ENCODE peak calls at places on chromosomes 6 and 20, in five cellular contexts. Q is neural progenitor cell; A is myocyte; L is brain microvascular endothelial cell; C is stimulated activated CD4-positive, alpha-beta T cell treated with anti-CD3 and anti-CD28 coated beads, Interleukin-2, amount 100 ng/mL, for 48 hours. F is an unnamed sample.
A peak's percentile ranks its signal among the peaks of the same experiment; 100 is the strongest.

GRCh38 chr20:44785768-44786167 is 24.6 kb downstream of the RIMS4 start:
- DNase-seq in Q (peak; percentile 58), A (peak; percentile 15), L (no peak), C (no peak), F (no peak)

GRCh38 chr20:10739134-10739533 is 65.3 kb upstream of the JAG1 start:
- DNase-seq in Q (no peak), A (no peak), L (no peak), C (no peak), F (no peak)

GRCh38 chr20:46118481-46119020 is 437 bp downstream of the CD40 start:
- DNase-seq in Q (peak; percentile 75), A (no peak), L (no peak), C (no peak), F (no peak)

GRCh38 chr20:63212792-63213191 is 3.1 kb downstream of the YTHDF1 start:
- DNase-seq in Q (no peak), A (no peak), L (no peak), C (no peak), F (no peak)

GRCh38 chr6:149150999-149151398 is 166.5 kb upstream of the TAB2 start:
- DNase-seq in Q (no peak), A (peak; percentile 22), L (no peak), C (no peak), F (no peak)

GRCh38 chr20:432208-432607 is 24.1 kb downstream of the RBCK1 start:
- DNase-seq in Q (no peak), A (no peak), L (no peak), C (no peak), F (no peak)

GRCh38 chr20:2750343-2751251 is 49.8 kb downstream of the CPXM1 start:
- DNase-seq in Q (peak; percentile 44), A (no peak), L (peak; percentile 12), C (no peak), F (peak; percentile 50)

GRCh38 chr6:27157461-27158315 is 89.8 kb upstream of the PRSS16 start:
- DNase-seq in Q (peak; percentile 79), A (peak; percentile 56), L (peak; percentile 90), C (peak; percentile 75), F (peak; percentile 48)

GRCh38 chr6:40395066-40395697 is 192.0 kb downstream of the LRFN2 start:
- DNase-seq in Q (no peak), A (no peak), L (no peak), C (no peak), F (no peak)

GRCh38 chr20:37474386-37474785 is 46.7 kb upstream of the NNAT start:
- DNase-seq in Q (no peak), A (no peak), L (no peak), C (no peak), F (no peak)

GRCh38 chr6:5659467-5659866 is 347.3 kb downstream of the NRN1 start:
- DNase-seq in Q (no peak), A (no peak), L (no peak), C (no peak), F (no peak)

GRCh38 chr6:107320126-107320525 is 139.2 kb downstream of the PDSS2 start:
- DNase-seq in Q (no peak), A (no peak), L (no peak), C (no peak), F (no peak)

GRCh38 chr6:38273325-38273724 is 366.4 kb downstream of the BTBD9 start:
- DNase-seq in Q (peak; percentile 44), A (peak; percentile 80), L (no peak), C (no peak), F (peak; percentile 29)

GRCh38 chr20:36334281-36335075 is 28.3 kb downstream of the DLGAP4 start:
- DNase-seq in Q (no peak), A (no peak), L (no peak), C (no peak), F (no peak)

GRCh38 chr6:21808045-21808470 is 214.5 kb downstream of the SOX4 start:
- DNase-seq in Q (no peak), A (peak; percentile 66), L (peak; percentile 65), C (no peak), F (peak; percentile 55)

GRCh38 chr6:125790403-125791150 is at the start of gene NCOA7:
- DNase-seq in Q (peak; percentile 89), A (peak; percentile 84), L (peak; percentile 48), C (peak; percentile 63), F (peak; percentile 86)

GRCh38 chr20:53364617-53365016 is 229.0 kb downstream of the ZNF217 start:
- DNase-seq in Q (no peak), A (no peak), L (no peak), C (no peak), F (no peak)

GRCh38 chr6:4902363-4902762 is 101.5 kb downstream of the RPP40 start:
- DNase-seq in Q (no peak), A (no peak), L (no peak), C (no peak), F (no peak)

GRCh38 chr6:151689499-151690201 is 117.8 kb upstream of the ESR1 start:
- DNase-seq in Q (no peak), A (no peak), L (no peak), C (no peak), F (no peak)

GRCh38 chr6:31394381-31394780 is 9.0 kb upstream of the MICA start:
- DNase-seq in Q (no peak), A (no peak), L (no peak), C (no peak), F (no peak)

GRCh38 chr6:137927777-137928218 is 60.7 kb downstream of the TNFAIP3 start:
- DNase-seq in Q (no peak), A (peak; percentile 71), L (peak; percentile 14), C (peak; percentile 61), F (no peak)

GRCh38 chr6:137926207-137926731 is 59.2 kb downstream of the TNFAIP3 start:
- DNase-seq in Q (peak; percentile 64), A (peak; percentile 79), L (peak; percentile 17), C (no peak), F (peak; percentile 70)

GRCh38 chr20:48892849-48893352 is 28.6 kb upstream of the ARFGEF2 start:
- DNase-seq in Q (no peak), A (peak; percentile 89), L (no peak), C (no peak), F (no peak)

GRCh38 chr6:157222201-157222981 is 100.9 kb downstream of the TMEM242 start:
- DNase-seq in Q (no peak), A (no peak), L (no peak), C (no peak), F (no peak)

GRCh38 chr20:19448632-19449031 is 236.2 kb downstream of the SLC24A3 start:
- DNase-seq in Q (no peak), A (no peak), L (no peak), C (no peak), F (no peak)

GRCh38 chr6:40550096-40550731 is 37.0 kb downstream of the LRFN2 start:
- DNase-seq in Q (peak; percentile 66), A (peak; percentile 1), L (peak; percentile 52), C (peak; percentile 13), F (peak; percentile 53)

GRCh38 chr6:138857792-138858191 is 61.9 kb downstream of the ECT2L start:
- DNase-seq in Q (no peak), A (no peak), L (no peak), C (no peak), F (no peak)

GRCh38 chr20:50675671-50676376 is 15.5 kb downstream of the RIPOR3 start:
- DNase-seq in Q (no peak), A (no peak), L (no peak), C (no peak), F (peak; percentile 31)

GRCh38 chr20:4026093-4026601 is 10.8 kb upstream of the RNF24 start:
- DNase-seq in Q (peak; percentile 26), A (peak; percentile 95), L (peak; percentile 64), C (no peak), F (peak; percentile 77)

GRCh38 chr20:57013741-57014140 is 252.7 kb downstream of the BMP7 start:
- DNase-seq in Q (peak; percentile 83), A (no peak), L (no peak), C (no peak), F (no peak)

GRCh38 chr6:80446454-80447045 is 340.1 kb downstream of the BCKDHB start:
- DNase-seq in Q (no peak), A (no peak), L (no peak), C (no peak), F (no peak)

GRCh38 chr6:106199998-106200397 is 113.9 kb downstream of the PRDM1 start:
- DNase-seq in Q (no peak), A (peak; percentile 32), L (peak; percentile 58), C (no peak), F (peak; percentile 55)

GRCh38 chr6:154548130-154548830 is 37.8 kb upstream of the CNKSR3 start:
- DNase-seq in Q (no peak), A (peak; percentile 5), L (peak; percentile 40), C (no peak), F (no peak)

GRCh38 chr6:62102387-62102786 is 183.6 kb downstream of the KHDRBS2 start:
- DNase-seq in Q (no peak), A (no peak), L (no peak), C (no peak), F (no peak)

GRCh38 chr6:167487706-167488664 is 163.1 kb downstream of the TTLL2 start:
- DNase-seq in Q (no peak), A (no peak), L (no peak), C (no peak), F (no peak)

GRCh38 chr6:168260385-168260987 is 59.1 kb downstream of the DACT2 start:
- DNase-seq in Q (no peak), A (no peak), L (no peak), C (no peak), F (no peak)

GRCh38 chr20:1457992-1458391 is 8.7 kb downstream of the NSFL1C start:
- DNase-seq in Q (no peak), A (no peak), L (no peak), C (no peak), F (no peak)

GRCh38 chr20:38617011-38617829 is 15.6 kb downstream of the ARHGAP40 start:
- DNase-seq in Q (no peak), A (no peak), L (peak; percentile 37), C (no peak), F (peak; percentile 46)

GRCh38 chr6:4210619-4211419 is 75.4 kb upstream of the ECI2 start:
- DNase-seq in Q (peak; percentile 70), A (peak; percentile 57), L (peak; percentile 73), C (peak; percentile 60), F (peak; percentile 62)